ENCODE peak calls at places on chromosomes 13 and 19, in eight cellular contexts. K is neural crest cell; R is heart right ventricle; T is left ventricle myocardium inferior; E is kidney epithelial cell; J is GM10248; M is bronchial epithelial cell; F is activated CD8-positive, alpha-beta T cell treated with anti-CD3 and anti-CD28 coated beads for 36 hours. Z is an unnamed sample.
A peak's percentile ranks its signal among the peaks of the same experiment; 100 is the strongest.

GRCh38 chr13:91347996-91348905 is 764 bp downstream of the MIR17HG start:
- DNase-seq in J (peak; percentile 79), T (peak; percentile 46), K (peak; percentile 30), E (no peak), R (peak; percentile 32), F (peak; percentile 71), M (no peak), Z (peak; percentile 87)

GRCh38 chr19:18733196-18733647 is 49.7 kb downstream of the CRTC1 start:
- DNase-seq in M (no peak), J (no peak), R (no peak), K (no peak), T (peak; percentile 58), F (no peak), E (no peak), Z (no peak)

GRCh38 chr19:12230751-12231733 is 63.6 kb downstream of the ZNF44 start:
- DNase-seq in J (no peak), F (no peak), T (peak; percentile 32), M (peak; percentile 20), R (peak; percentile 10), K (no peak), E (no peak), Z (no peak)

GRCh38 chr19:6334490-6335285 is 1.3 kb upstream of the ACER1 start:
- DNase-seq in J (no peak), K (no peak), M (no peak), T (no peak), R (no peak), E (no peak), F (no peak), Z (no peak)

GRCh38 chr13:22127277-22128143 is 456.6 kb downstream of the FGF9 start:
- DNase-seq in J (no peak), E (no peak), F (no peak), R (no peak), M (no peak), T (no peak), K (no peak), Z (no peak)

GRCh38 chr19:22532388-22533310 is 101.5 kb upstream of the ZNF492 start:
- DNase-seq in M (no peak), F (no peak), K (no peak), J (no peak), E (no peak), R (peak; percentile 46), T (peak; percentile 64), Z (no peak)

GRCh38 chr19:17329768-17330545 is 4.7 kb downstream of the ANO8 start:
- DNase-seq in R (no peak), F (no peak), J (no peak), M (no peak), E (no peak), K (no peak), T (no peak), Z (no peak)

GRCh38 chr13:77507931-77508776 is 27.4 kb upstream of the SCEL start:
- DNase-seq in E (peak; percentile 78), F (no peak), J (no peak), M (peak; percentile 84), R (no peak), T (no peak), K (no peak), Z (no peak)

GRCh38 chr19:42466521-42467436 is 24.0 kb upstream of the CXCL17 start:
- DNase-seq in T (no peak), E (no peak), F (no peak), J (peak; percentile 25), R (no peak), K (no peak), M (no peak), Z (peak; percentile 10)

GRCh38 chr13:26561636-26562537 is 4.4 kb downstream of the WASF3 start:
- DNase-seq in K (peak; percentile 20), T (no peak), J (no peak), F (no peak), M (peak; percentile 13), E (no peak), R (no peak), Z (no peak)

GRCh38 chr13:55654243-55654642 is 1486.5 kb upstream of the PRR20A start:
- DNase-seq in R (no peak), K (no peak), F (no peak), T (no peak), E (no peak), M (no peak), J (no peak), Z (no peak)

GRCh38 chr19:5137571-5138124 is 168.7 kb downstream of the KDM4B start:
- DNase-seq in K (no peak), M (no peak), E (no peak), J (no peak), R (no peak), T (no peak), F (peak; percentile 41), Z (no peak)

GRCh38 chr19:7673995-7674667 is 2.8 kb upstream of the MCEMP1 start:
- DNase-seq in F (peak; percentile 57), J (no peak), K (peak; percentile 50), M (peak; percentile 32), R (peak; percentile 40), T (peak; percentile 70), E (no peak), Z (no peak)

GRCh38 chr13:21683034-21683733 is 12.3 kb downstream of the FGF9 start:
- DNase-seq in E (peak; percentile 89), K (no peak), F (no peak), T (no peak), R (no peak), M (peak; percentile 99), J (no peak), Z (no peak)

DNA sequence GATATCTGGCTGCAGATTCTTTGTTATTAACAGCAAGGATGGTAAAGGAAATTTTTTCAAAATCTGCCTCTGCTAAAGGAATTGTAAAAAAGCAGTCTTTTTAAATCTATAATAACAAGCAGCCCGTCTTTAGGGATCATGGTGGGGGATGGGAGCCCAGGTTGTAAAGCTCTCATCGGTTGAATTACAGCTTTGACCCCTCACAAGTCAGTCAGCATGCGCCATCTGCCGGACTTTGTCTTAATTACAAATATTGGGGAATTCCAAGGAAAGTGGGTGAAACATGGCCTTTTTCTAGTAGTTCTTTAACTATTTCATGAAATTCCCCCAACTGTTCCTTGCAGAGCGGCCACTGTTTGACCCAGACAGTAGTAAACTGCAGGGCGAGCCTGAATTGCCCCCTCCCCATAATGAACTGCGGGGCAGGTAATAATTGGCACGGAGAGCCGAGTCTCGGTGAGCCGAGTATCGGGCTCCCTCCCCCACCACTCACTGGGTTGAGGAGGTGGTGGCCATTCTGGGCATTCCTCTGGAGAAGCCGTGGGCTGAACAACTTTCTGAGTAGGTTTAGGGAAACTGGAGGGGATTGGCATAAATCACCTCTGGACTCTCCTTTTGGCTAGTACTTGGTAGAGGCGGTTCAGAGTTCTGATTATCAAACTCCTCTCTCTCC is 11.6 kb downstream of the ZNF578 start:
- DNase-seq in M (no peak), R (no peak), K (peak; percentile 29), T (no peak), J (no peak), F (no peak), E (no peak), Z (no peak)
- TF ChIP-seq CTCF in M (no peak), R (no peak), K (peak; percentile 60), T (no peak), J (no peak), F (no peak), E (no peak), Z (no peak)

GRCh38 chr13:97912139-97912535 is 41.3 kb upstream of the IPO5 start:
- DNase-seq in M (no peak), F (no peak), J (no peak), K (no peak), R (no peak), T (no peak), E (no peak), Z (no peak)

GRCh38 chr13:97914537-97914936 is 38.9 kb upstream of the IPO5 start:
- DNase-seq in R (no peak), E (no peak), J (no peak), T (no peak), M (no peak), K (no peak), F (no peak), Z (no peak)

GRCh38 chr13:97913206-97913605 is 40.3 kb upstream of the IPO5 start:
- DNase-seq in M (peak; percentile 23), K (no peak), R (no peak), F (no peak), T (no peak), E (no peak), J (no peak), Z (no peak)

DNA sequence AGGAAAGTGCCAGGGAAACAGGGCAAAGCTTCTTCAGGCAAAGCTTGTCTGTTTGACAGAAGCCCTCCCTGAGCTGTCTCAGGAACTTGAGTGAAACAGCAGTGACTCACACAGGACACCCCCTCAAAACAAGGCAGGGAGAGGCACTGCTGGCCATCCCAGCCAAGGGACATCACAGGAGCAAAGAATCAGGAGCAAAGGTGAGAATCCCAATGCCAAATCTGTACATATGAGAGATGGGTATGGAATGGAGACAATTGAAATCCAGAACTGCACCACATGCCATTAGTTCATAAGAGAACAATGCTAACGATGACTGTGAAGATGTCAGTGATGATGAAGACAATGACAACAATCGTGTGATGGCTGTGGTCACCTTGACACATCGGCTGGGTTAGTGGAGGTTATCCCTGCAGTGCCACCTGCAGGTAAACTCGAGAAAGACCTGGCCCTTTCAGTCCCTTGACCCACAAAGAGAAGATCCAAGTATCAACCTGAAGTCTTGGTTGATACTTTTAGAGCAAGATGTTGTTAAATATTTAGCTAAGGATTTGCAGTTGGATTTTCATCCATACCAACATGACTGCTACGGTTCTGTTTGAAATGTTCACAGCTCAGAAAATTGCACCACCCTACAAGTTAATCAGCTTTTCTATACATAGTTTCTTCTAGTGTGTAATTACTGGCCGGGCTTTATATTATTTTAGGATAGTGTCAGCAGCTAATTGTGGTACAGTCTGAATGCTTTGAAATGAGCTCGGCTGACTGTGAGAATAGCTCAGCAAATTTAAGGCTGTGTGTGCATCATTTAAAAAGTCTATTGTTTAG is 42.0 kb upstream of the IPO5 start:
- DNase-seq in J (peak; percentile 26), R (no peak), M (peak; percentile 34), F (peak; percentile 47), E (no peak), K (no peak), T (no peak), Z (peak; percentile 38)
- TF ChIP-seq CTCF in J (peak; percentile 39), R (peak; percentile 45), M (peak; percentile 56), F (peak; percentile 36), E (peak; percentile 23), K (peak; percentile 46), T (peak; percentile 48), Z (peak; percentile 37)

DNA sequence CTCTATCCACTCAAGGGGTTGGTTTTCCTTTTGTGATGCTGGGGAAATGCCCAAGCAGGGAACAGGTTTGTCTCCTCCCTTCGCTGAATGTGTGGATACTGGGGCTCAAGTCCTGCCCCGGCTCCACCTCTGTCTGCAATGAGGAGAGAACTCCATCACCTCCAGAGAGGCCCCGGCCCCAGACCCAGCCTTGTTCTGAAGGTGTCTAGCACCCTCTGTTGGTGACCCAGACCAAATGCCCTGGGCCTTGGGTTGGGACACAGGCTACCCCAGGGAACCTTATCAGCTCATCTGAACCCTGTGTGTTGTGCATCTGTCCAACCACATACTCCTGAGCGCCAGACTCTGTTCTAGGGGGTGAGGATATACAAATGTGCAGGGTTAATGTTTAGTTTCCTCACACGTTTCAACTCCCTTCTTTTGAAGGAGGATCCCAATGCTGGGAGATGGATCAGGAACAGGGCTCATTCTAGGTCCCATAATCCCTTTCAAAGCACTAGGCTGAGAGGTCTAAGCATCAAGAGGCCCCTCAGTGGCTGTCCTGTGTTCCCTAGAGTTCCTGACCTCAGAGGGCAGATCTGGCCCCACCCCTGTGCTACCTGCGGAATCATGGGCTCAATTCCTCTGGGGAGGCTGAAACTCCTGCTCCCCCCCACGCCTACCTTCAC is 112.5 kb upstream of the SLC7A1 start:
- DNase-seq in M (peak; percentile 33), E (no peak), K (no peak), T (no peak), J (peak; percentile 55), F (peak; percentile 61), R (no peak), Z (peak; percentile 62)
- TF ChIP-seq CTCF in M (peak; percentile 84), E (peak; percentile 55), K (peak; percentile 54), T (peak; percentile 64), J (peak; percentile 57), F (peak; percentile 70), R (peak; percentile 63), Z (peak; percentile 50)

GRCh38 chr19:35555301-35556005 is 8.0 kb downstream of the ATP4A start:
- DNase-seq in M (no peak), T (no peak), J (no peak), R (no peak), F (peak; percentile 31), K (no peak), E (no peak), Z (peak; percentile 64)
- TF ChIP-seq CTCF in M (no peak), T (no peak), J (peak; percentile 34), R (no peak), F (peak; percentile 42), K (peak; percentile 38), E (peak; percentile 46), Z (no peak)

Z was measured in GM20000.